ENCODE peak calls at places on chromosomes 12 and 14, in eight cellular contexts. A is left cardiac atrium; M is RWPE1; J is stimulated activated CD4-positive, alpha-beta T cell treated with anti-CD3 and anti-CD28 coated beads, Interleukin-1b, Interleukin-23, amount 100 ng/mL, for 24 hours; O is T-cell; K is nucleus accumbens; V is fibroblast of pulmonary artery; B is foreskin melanocyte. Q is an unnamed sample.

GRCh38 chr14:51578853-51579252 is 72.9 kb upstream of the FRMD6 start:
- DNase-seq in A (no peak), M (no peak), J (no peak), O (no peak), K (no peak), V (no peak), B (no peak), Q (no peak)

GRCh38 chr12:119148049-119148448 is 30.7 kb upstream of the HSPB8 start:
- DNase-seq in A (no peak), M (no peak), J (no peak), O (no peak), K (no peak), V (no peak), B (peak), Q (no peak)

GRCh38 chr12:101570022-101570421 is 24.7 kb upstream of the MYBPC1 start:
- DNase-seq in A (no peak), M (peak), J (no peak), O (no peak), K (no peak), V (peak), B (peak), Q (no peak)

GRCh38 chr12:49026101-49026500 is 7.5 kb upstream of the PRKAG1 start:
- DNase-seq in A (no peak), M (no peak), J (no peak), O (no peak), K (no peak), V (no peak), B (no peak), Q (no peak)

GRCh38 chr12:47882796-47883546 is 21.8 kb downstream of the VDR start:
- DNase-seq in A (no peak), M (no peak), J (no peak), O (peak), K (no peak), V (no peak), B (no peak), Q (no peak)

GRCh38 chr12:50117057-50117622 is 5.1 kb downstream of the COX14 start:
- DNase-seq in A (no peak), M (no peak), J (no peak), O (no peak), K (no peak), V (no peak), B (no peak), Q (no peak)

GRCh38 chr14:24941719-24942118 is 108.2 kb downstream of the STXBP6 start:
- DNase-seq in A (no peak), M (no peak), J (no peak), O (no peak), K (no peak), V (no peak), B (no peak), Q (no peak)

GRCh38 chr14:29028973-29029582 is 262.5 kb downstream of the FOXG1 start:
- DNase-seq in A (no peak), M (no peak), J (no peak), O (no peak), K (no peak), V (peak), B (no peak), Q (no peak)

GRCh38 chr12:98679611-98680005 is 34.5 kb downstream of the APAF1 start:
- DNase-seq in A (no peak), M (no peak), J (no peak), O (no peak), K (no peak), V (no peak), B (no peak), Q (no peak)

GRCh38 chr12:32217354-32218310 is 111.0 kb downstream of the BICD1 start:
- DNase-seq in A (no peak), M (peak), J (no peak), O (no peak), K (no peak), V (peak), B (peak), Q (peak)

GRCh38 chr14:65791551-65791981 is 379.0 kb downstream of the FUT8 start:
- DNase-seq in A (no peak), M (no peak), J (no peak), O (no peak), K (no peak), V (peak), B (no peak), Q (peak)

GRCh38 chr12:128752386-128752785 is 71.4 kb downstream of the SLC15A4 start:
- DNase-seq in A (no peak), M (no peak), J (no peak), O (no peak), K (no peak), V (no peak), B (no peak), Q (no peak)

GRCh38 chr12:10695852-10696251 is 22.0 kb upstream of the STYK1 start:
- DNase-seq in A (no peak), M (no peak), J (no peak), O (no peak), K (no peak), V (no peak), B (no peak), Q (no peak)

GRCh38 chr14:85195872-85196477 is 334.0 kb upstream of the FLRT2 start:
- DNase-seq in A (no peak), M (peak), J (no peak), O (no peak), K (no peak), V (peak), B (no peak), Q (peak)

GRCh38 chr14:102993523-102993922 is 63.8 kb downstream of the CDC42BPB start:
- DNase-seq in A (no peak), M (peak), J (no peak), O (no peak), K (no peak), V (peak), B (no peak), Q (peak)